ENCODE peak calls at places on chromosomes 3 and 15, in six cellular contexts. W is prostate gland, N is AG04450, E is ascending aorta, J is psoas muscle, C is A673. L is an unnamed sample.

GRCh38 chr3:23964537-23964936 is 19.5 kb downstream of the NR1D2 start:
- DNase-seq in N (no peak), C (no peak), J (no peak), W (no peak), E (no peak), L (no peak)

GRCh38 chr3:129837057-129837631 is 56.4 kb downstream of the TMCC1 start:
- DNase-seq in J (no peak), E (no peak), N (no peak), C (peak; percentile 6), W (no peak), L (no peak)

GRCh38 chr3:149252272-149252671 is 30.6 kb upstream of the CP start:
- DNase-seq in J (no peak), C (no peak), E (no peak), W (no peak), N (no peak), L (no peak)

GRCh38 chr15:77944002-77944867 is 133.3 kb downstream of the TBC1D2B start:
- DNase-seq in N (peak; percentile 16), W (peak; percentile 55), C (peak; percentile 68), J (peak; percentile 89), E (peak; percentile 93), L (peak; percentile 52)

GRCh38 chr3:187150599-187150998 is 11.3 kb upstream of the RPL39L start:
- DNase-seq in J (no peak), E (no peak), N (no peak), W (no peak), C (peak; percentile 67), L (no peak)

GRCh38 chr3:79767953-79768282 is at the start of gene ROBO1:
- DNase-seq in N (no peak), E (no peak), W (no peak), J (no peak), C (peak; percentile 45), L (no peak)

GRCh38 chr15:92101706-92102434 is 248.4 kb downstream of the SLCO3A1 start:
- DNase-seq in J (no peak), W (no peak), E (no peak), C (no peak), N (no peak), L (no peak)

GRCh38 chr3:134852893-134853351 is 57.9 kb downstream of the EPHB1 start:
- DNase-seq in W (no peak), J (no peak), N (no peak), C (no peak), E (peak; percentile 59), L (no peak)

GRCh38 chr3:172641291-172641690 is 69.6 kb downstream of the NCEH1 start:
- DNase-seq in J (no peak), E (no peak), W (no peak), N (no peak), C (no peak), L (no peak)

GRCh38 chr3:156619376-156619775 is 55.0 kb upstream of the TIPARP start:
- DNase-seq in N (no peak), W (no peak), C (no peak), J (no peak), E (no peak), L (no peak)

GRCh38 chr3:188378786-188379185 is 224.8 kb downstream of the LPP start:
- DNase-seq in C (no peak), N (no peak), E (no peak), W (no peak), J (no peak), L (no peak)

GRCh38 chr3:101072299-101072698 is 79.1 kb upstream of the ABI3BP start:
- DNase-seq in W (peak; percentile 46), E (no peak), C (no peak), N (no peak), J (no peak), L (peak; percentile 82)

GRCh38 chr3:54870423-54870822 is 57.4 kb downstream of the LRTM1 start:
- DNase-seq in C (peak; percentile 11), E (no peak), J (no peak), N (peak; percentile 89), W (peak; percentile 19), L (peak; percentile 70)

GRCh38 chr15:69359724-69360123 is 54.4 kb upstream of the KIF23 start:
- DNase-seq in E (peak; percentile 41), J (no peak), N (peak; percentile 21), W (no peak), C (peak; percentile 6), L (peak; percentile 17)

DNA sequence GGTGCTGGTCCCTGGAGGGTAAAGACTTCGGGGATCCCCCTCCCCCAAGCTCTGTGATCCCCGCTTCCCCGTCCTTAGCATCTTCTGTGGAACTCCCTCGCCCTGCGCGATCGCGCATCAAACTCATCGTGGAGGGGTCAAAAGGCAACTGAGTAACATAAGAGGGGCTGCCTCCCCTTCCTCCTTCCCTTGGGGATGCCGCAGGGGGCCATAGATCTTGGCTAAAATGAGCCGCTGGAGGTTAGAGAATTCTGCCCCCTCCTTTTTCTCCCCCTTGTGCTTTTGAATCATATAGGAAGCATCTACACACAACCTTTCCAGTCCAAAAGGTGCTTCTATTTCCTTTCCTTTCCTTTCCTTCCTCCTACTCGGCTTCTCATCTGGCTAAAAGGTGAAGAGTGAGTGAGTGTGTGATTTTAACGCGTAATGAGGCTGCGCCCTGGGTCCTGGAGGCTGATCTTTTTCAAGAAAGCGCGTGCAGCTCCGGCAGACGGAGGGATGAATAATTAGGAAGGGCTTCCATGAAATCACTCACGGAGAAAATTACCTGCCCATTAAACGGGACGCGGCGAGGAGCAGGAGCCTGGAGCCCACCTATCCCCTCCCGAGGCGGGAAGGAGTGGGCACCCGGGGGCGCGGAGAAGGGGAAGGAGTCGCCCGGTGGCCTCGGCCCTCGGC is 832 bp upstream of the ROBO2 start:
- DNase-seq in W (no peak), N (no peak), J (no peak), C (peak; percentile 61), E (no peak), L (peak; percentile 42)
- H3K4me3 ChIP-seq in W (peak overlapping the region; percentile 23), N (peak overlapping the region; percentile 64), J (peak overlapping the region; percentile 56), C (peak overlapping the region; percentile 67), E (peak overlapping the region; percentile 63), L (peak overlapping the region; percentile 41)

DNA sequence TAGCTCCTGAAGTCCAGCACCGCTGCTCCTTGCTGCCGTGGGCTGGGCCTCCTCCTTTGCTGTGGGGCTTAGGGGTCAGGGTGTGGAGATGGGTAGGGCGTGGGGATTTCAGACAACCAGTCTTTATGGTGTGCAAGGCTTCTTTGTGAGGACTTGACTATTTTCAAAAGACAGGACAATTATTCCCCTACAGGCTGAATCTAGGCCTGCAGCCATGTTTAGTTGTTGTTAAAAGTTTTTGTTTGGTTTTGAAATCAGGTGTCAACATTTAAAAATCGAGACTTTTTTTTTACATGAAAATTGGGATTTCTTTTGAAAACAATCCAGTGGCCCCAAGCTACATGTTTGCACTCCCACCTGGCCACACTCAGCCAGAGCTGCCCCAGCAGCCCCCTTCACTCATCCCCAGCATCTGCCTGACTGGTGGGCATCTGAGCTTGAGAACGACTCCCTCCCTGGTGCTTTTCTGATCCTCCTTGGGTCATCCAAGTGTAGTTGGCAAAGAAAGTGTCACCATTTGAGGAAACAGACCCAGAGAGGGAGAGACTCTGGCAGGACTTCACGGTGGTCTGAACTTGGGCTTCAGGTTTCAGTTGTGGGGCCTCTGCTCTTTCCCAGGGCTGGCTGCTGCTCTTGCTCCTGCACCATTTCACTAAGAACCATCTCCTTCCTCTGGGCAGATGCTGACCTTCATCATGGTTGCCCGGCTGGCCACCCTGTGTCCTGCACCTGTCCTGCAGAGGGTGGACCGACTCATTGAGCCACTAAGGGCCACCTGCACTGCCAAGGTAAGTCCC is 10.4 kb downstream of the RPL32 start:
- DNase-seq in W (no peak), N (no peak), E (no peak), C (no peak), J (no peak), L (no peak)
- TF ChIP-seq CTCF in W (no peak), N (peak; percentile 34), E (no peak), C (peak; percentile 28), J (peak; percentile 11), L (no peak)

DNA sequence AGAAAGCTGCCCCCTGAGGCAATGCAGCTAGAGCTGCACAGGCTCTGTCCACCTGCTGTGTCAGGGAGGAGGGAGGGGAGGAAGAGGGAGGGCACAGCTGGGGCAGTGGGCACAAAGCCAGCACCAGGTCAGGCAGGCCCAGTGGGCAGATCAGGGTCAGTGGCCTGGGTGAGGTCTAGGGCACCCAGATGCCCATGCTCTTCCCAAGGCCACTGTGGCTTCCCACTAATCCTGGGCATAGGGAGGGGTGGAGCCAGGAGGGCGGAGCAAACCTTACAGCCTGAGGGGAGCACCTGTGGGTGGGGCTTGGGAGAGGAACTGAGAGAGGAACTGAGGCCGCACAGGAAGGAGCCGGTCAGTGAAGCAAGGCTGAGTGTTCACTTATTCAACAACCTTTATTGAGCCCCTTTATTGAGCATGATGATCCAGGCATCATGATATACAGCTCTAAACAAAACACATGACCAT is 55.1 kb downstream of the RHCG start:
- DNase-seq in W (no peak), J (no peak), N (no peak), C (no peak), E (no peak), L (peak; percentile 15)
- H3K27me3 ChIP-seq in W (no peaks in the 10 kb centered on the region), J (peaks cover 57% of the 10 kb centered on the region), N (peaks cover 35% of the 10 kb centered on the region), C (no peaks in the 10 kb centered on the region), E (no peaks in the 10 kb centered on the region), L (no peaks in the 10 kb centered on the region)

GRCh38 chr15:74790080-74790916 is 8.4 kb downstream of the CSK start:
- DNase-seq in C (no peak), E (peak; percentile 83), J (peak; percentile 74), N (peak; percentile 45), W (no peak), L (no peak)
- H3K4me3 ChIP-seq in C (no peak overlapping the region), E (no peak overlapping the region), J (peak overlapping the region; percentile 18), N (no peak overlapping the region), W (no peak overlapping the region), L (no peak overlapping the region)

GRCh38 chr3:121493431-121493830 is 52.4 kb downstream of the POLQ start:
- DNase-seq in C (peak; percentile 10), W (no peak), E (no peak), N (no peak), J (no peak), L (no peak)
- TF ChIP-seq CTCF in C (no peak), W (no peak), E (no peak), N (peak; percentile 30), J (no peak), L (no peak)

GRCh38 chr3:26625187-26625586 is 2.6 kb downstream of the LRRC3B start:
- DNase-seq in W (no peak), N (no peak), E (no peak), J (no peak), C (no peak), L (no peak)
- H3K27me3 ChIP-seq in W (peaks cover 13% of the 10 kb centered on the region), N (no peaks in the 10 kb centered on the region), E (no peaks in the 10 kb centered on the region), J (peaks cover 27% of the 10 kb centered on the region), C (peaks cover 41% of the 10 kb centered on the region), L (peaks cover 15% of the 10 kb centered on the region)

L was measured in bronchial epithelial cell.